ENCODE peak calls at places on chromosome 14, in seven cellular contexts. Y, H, E, Z, B, K and U are unnamed samples.

GRCh38 chr14:90276627-90277367 is 20.4 kb downstream of the PSMC1 start:
- DNase-seq in Y (no peak), H (no peak), B (no peak), Z (no peak), E (no peak), K (peak), U (no peak)

GRCh38 chr14:96911499-96912130 is 114.4 kb downstream of the VRK1 start:
- DNase-seq in Y (no peak), Z (no peak), B (no peak), K (no peak), H (no peak), E (no peak), U (no peak)

GRCh38 chr14:79703209-79703608 is 508.1 kb downstream of the DIO2 start:
- DNase-seq in Y (no peak), E (no peak), B (no peak), K (no peak), Z (no peak), H (no peak), U (no peak)

GRCh38 chr14:34368971-34369665 is 92.9 kb downstream of the SPTSSA start:
- DNase-seq in B (no peak), Z (no peak), H (no peak), Y (no peak), E (no peak), K (no peak), U (no peak)

GRCh38 chr14:67480011-67480410 is 8.5 kb downstream of the TMEM229B start:
- DNase-seq in B (peak), E (no peak), Z (no peak), K (no peak), Y (no peak), H (no peak), U (no peak)

GRCh38 chr14:102777711-102778615 is 714 bp downstream of the TRAF3 start:
- DNase-seq in K (no peak), Z (no peak), B (peak), E (peak), H (no peak), Y (peak), U (no peak)

GRCh38 chr14:93939304-93940229 is 12.4 kb downstream of the FAM181A start:
- DNase-seq in E (peak), H (no peak), B (peak), K (no peak), Y (peak), Z (peak), U (peak)

GRCh38 chr14:49512147-49512551 is 74.0 kb downstream of the RPS29 start:
- DNase-seq in B (no peak), E (no peak), K (no peak), H (no peak), Y (no peak), Z (peak), U (no peak)

GRCh38 chr14:31038521-31039166 is 12.5 kb upstream of the STRN3 start:
- DNase-seq in Z (no peak), E (no peak), Y (no peak), B (no peak), H (no peak), K (no peak), U (no peak)

GRCh38 chr14:99127651-99128167 is 144.3 kb downstream of the BCL11B start:
- DNase-seq in Y (no peak), Z (peak), H (no peak), E (no peak), K (peak), B (no peak), U (no peak)

GRCh38 chr14:105042813-105043212 is 21.9 kb upstream of the CDCA4 start:
- DNase-seq in K (no peak), Y (no peak), E (no peak), H (no peak), B (no peak), Z (no peak), U (no peak)

GRCh38 chr14:54486685-54487084 is 2.1 kb downstream of the GMFB start:
- DNase-seq in Z (no peak), B (peak), K (no peak), E (no peak), H (no peak), Y (no peak), U (peak)

GRCh38 chr14:47366006-47366405 is 309.4 kb downstream of the MDGA2 start:
- DNase-seq in K (no peak), Z (no peak), B (no peak), Y (no peak), E (no peak), H (no peak), U (no peak)

GRCh38 chr14:72611956-72612500 is 281.9 kb downstream of the DPF3 start:
- DNase-seq in K (peak), Z (no peak), B (no peak), Y (no peak), H (no peak), E (no peak), U (no peak)

GRCh38 chr14:45434221-45434620 is 181.2 kb upstream of the MIS18BP1 start:
- DNase-seq in Z (no peak), K (no peak), H (no peak), Y (no peak), E (no peak), B (no peak), U (no peak)

GRCh38 chr14:77965919-77966435 is 166.1 kb downstream of the ADCK1 start:
- DNase-seq in E (no peak), H (peak), K (no peak), B (no peak), Z (peak), Y (peak), U (peak)

GRCh38 chr14:74846968-74847549 is 28.9 kb downstream of the PROX2 start:
- DNase-seq in H (no peak), Z (no peak), K (no peak), B (no peak), E (no peak), Y (no peak), U (no peak)

GRCh38 chr14:33475623-33476022 is 475.3 kb downstream of the EGLN3 start:
- DNase-seq in K (no peak), Y (no peak), B (peak), H (peak), E (peak), Z (peak), U (no peak)

GRCh38 chr14:104549536-104550339 is 29.8 kb upstream of the C14orf180 start:
- DNase-seq in E (no peak), B (no peak), K (no peak), Y (no peak), Z (no peak), H (no peak), U (no peak)

GRCh38 chr14:25026476-25027137 is 23.3 kb downstream of the STXBP6 start:
- DNase-seq in Z (no peak), E (no peak), B (no peak), Y (peak), K (no peak), H (no peak), U (no peak)

GRCh38 chr14:25037032-25037431 is 12.9 kb downstream of the STXBP6 start:
- DNase-seq in H (no peak), B (no peak), K (no peak), Y (no peak), Z (no peak), E (no peak), U (no peak)

GRCh38 chr14:25034803-25035681 is 14.9 kb downstream of the STXBP6 start:
- DNase-seq in B (no peak), H (no peak), Y (no peak), K (no peak), E (peak), Z (no peak), U (no peak)

GRCh38 chr14:25033358-25033757 is 16.6 kb downstream of the STXBP6 start:
- DNase-seq in H (no peak), B (no peak), E (no peak), Y (no peak), K (no peak), Z (no peak), U (no peak)

DNA sequence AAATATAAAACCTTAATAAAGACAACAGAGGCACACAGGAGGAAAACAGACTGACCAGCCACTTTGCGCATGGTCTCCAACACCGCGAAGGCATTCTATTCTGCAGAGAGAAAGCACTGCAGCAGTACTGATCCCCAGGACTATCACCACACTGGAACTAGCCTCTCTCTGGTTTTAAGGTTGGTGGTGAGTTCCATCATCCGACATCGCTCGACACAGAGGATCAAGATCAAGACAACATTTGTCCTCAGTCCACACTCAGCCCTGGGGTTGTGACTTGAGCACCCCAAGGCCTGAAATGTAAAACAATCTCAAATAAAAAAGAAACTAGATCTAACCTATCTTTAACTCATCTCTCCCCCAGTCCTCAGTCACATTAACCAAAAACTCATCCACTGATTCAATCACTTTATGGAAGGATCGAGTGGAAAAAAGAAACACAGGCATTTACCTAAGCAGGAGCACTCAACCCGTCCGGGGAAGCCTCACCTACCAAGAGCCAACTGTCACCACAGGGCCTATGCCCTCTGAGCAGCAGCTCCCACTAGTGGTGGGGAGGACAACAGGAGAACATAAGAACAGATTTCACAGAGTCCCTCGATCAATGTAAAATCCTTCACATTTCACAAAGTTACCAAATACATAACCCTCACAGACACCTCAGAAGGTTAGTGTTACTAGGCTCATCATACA is 17.7 kb downstream of the STXBP6 start:
- DNase-seq in B (peak), Y (peak), E (peak), Z (peak), K (no peak), H (no peak), U (no peak)
- TF ChIP-seq CTCF in B (peak), Y (peak), E (peak), Z (no peak), K (no peak), H (peak), U (no peak)

GRCh38 chr14:70707138-70708038 is 65.7 kb downstream of the TTC9 start:
- DNase-seq in B (no peak), E (no peak), Z (peak), Y (no peak), K (no peak), H (peak), U (peak)
- TF ChIP-seq CTCF in B (no peak), E (no peak), Z (no peak), Y (no peak), K (no peak), H (no peak), U (no peak)

GRCh38 chr14:22047105-22047504 is 373.5 kb upstream of the OR4E1 start:
- DNase-seq in H (no peak), Z (peak), B (peak), K (no peak), Y (peak), E (peak), U (peak)
- TF ChIP-seq CTCF in H (peak), Z (no peak), B (peak), K (no peak), Y (peak), E (peak), U (peak)

DNA sequence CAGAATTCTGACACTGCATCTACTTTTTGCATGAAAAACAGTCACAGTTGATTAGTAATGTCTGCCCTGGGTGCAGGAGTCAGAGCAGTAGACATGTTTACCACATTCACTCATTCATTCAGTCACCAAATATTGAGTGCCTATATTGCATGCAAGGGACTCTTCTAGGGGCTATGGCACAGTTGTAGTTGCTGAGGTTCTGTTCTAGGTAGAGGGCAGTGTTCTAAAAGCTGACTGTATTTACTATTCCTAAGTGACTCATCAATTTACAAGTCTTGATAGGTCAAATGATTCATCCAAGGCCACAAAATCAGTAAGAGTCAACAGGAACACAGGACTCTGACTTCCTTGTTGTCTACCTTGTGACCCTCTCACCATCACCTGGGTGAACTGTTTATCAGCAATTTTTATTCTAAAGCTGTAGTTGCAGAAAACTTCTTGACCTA is 223.0 kb downstream of the KTN1 start:
- DNase-seq in E (no peak), Z (peak), H (peak), B (no peak), K (no peak), Y (no peak), U (no peak)
- TF ChIP-seq CTCF in E (peak), Z (peak), H (peak), B (no peak), K (no peak), Y (no peak), U (no peak)

DNA sequence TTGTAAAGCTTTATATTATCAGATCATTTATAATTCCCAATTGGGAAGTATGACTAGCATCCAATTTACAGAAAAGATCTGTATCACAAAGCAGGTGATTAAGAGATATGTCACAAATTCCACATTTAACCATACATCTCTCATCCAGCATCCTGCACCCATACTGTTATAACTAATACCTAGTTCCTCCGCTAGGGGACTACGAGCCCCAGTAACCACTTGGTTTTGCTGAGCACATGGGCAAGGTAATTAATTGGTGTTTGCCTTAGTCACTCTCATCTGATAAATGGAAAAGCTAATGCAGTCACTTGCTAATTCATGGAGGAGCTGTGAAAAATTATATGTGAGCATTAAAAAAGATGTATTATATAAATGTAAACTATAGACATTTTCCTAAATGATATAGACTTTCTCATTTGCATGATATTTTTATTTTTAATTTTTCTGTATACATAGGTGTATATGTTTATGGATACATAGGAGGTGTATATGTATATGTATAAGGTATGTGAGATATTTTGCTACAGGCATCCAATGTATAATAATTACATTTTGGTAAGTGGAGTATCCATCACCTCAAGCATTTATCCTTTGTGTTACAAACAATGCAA is 1031.8 kb downstream of the GALC start:
- DNase-seq in Y (peak), H (no peak), K (no peak), Z (peak), E (peak), B (no peak), U (no peak)
- TF ChIP-seq CTCF in Y (peak), H (peak), K (no peak), Z (no peak), E (peak), B (no peak), U (peak)

DNA sequence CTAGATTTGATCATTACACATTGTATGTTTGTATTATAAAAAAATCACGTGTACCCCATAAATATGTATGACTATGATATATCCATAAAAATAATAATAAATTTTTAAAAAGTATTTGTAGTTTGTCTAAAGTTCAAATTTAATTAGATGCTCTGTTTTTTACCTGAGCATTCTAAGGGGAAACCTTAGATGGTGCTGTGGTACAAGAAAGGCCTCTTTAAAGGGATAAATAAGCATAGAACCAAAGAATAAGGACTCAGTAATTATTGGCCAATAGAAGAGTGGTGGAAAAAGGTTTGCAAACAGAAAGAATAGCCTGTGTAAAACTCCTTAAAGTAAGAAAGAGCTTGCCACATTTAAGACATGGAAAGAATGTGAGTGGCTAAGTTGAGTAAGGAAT is 580.1 kb upstream of the SEL1L start:
- DNase-seq in Z (no peak), Y (no peak), B (no peak), K (no peak), E (no peak), H (no peak), U (no peak)
- TF ChIP-seq CTCF in Z (no peak), Y (no peak), B (no peak), K (no peak), E (no peak), H (no peak), U (no peak)

DNA sequence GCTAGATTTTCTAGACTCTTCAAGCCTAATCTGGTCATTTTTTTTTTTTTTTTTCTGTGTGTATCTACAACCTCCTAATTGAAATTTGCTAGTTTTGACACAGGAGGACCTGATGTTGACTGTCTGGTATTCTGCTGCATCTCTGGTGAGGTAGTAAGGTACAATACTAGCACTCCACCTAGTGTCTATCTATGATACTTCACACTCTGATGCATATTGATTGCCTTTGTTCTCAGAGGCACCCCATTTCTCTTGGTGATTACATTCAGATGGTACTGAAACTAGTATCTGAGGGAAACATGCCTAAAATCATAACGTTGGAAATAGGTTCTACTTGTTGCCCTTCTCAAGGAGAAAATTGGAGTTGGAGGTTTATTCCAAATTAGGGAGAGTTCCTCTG is 930.5 kb upstream of the NOVA1 start:
- DNase-seq in K (no peak), H (peak), Z (peak), B (no peak), Y (peak), E (peak), U (no peak)
- TF ChIP-seq CTCF in K (no peak), H (peak), Z (peak), B (peak), Y (peak), E (peak), U (no peak)

DNA sequence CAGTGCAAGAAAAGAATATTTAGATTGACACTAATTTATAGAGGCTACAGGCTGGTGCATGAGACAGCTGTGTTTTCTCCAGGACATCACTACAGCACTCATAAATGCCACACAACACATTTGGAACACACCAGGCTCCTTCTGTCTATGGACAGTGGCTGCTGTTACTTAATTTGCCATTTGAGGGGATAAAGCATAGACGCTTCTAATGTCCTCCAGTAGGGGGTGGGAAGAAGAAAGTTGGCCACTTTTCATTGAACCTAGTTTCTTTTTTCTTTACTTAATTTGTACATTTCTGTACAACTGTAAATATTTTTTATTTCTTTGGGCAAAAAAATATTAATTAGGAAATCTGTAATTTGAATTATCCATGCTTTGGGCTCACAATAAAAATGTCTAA is 12.4 kb upstream of the RTN1 start:
- DNase-seq in H (no peak), E (no peak), K (no peak), Y (no peak), Z (no peak), B (peak), U (no peak)
- TF ChIP-seq CTCF in H (peak), E (peak), K (no peak), Y (peak), Z (no peak), B (peak), U (no peak)

GRCh38 chr14:69615471-69616407 is 4.3 kb downstream of the SUSD6 start:
- DNase-seq in E (no peak), Y (peak), H (no peak), B (peak), Z (no peak), K (no peak), U (peak)
- TF ChIP-seq CTCF in E (no peak), Y (no peak), H (no peak), B (no peak), Z (no peak), K (no peak), U (no peak)

GRCh38 chr14:40694026-40694425 is 912.6 kb upstream of the LRFN5 start:
- DNase-seq in E (no peak), B (no peak), Z (no peak), K (no peak), H (no peak), Y (no peak), U (no peak)

GRCh38 chr14:40685764-40686163 is 920.9 kb upstream of the LRFN5 start:
- DNase-seq in B (no peak), Z (no peak), E (no peak), K (no peak), Y (no peak), H (no peak), U (no peak)

DNA sequence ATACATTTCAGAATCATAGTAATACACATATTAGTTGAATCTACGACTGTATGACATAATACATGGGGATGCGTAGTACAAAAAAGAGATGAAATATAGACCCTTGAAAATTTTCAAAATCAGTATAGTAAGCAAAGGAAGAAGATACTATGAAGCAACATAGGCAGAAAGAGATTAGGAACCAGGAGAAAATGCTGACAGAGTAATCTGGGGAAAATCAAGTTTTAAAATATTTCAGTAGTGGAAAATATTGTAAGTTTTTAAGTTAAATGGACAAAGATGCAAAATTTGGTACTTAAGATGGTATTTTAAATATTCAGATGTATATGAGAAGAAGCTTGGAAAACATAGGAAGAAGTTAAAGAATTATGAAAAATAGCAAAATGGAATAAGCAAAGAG is 915.6 kb upstream of the LRFN5 start:
- DNase-seq in Y (no peak), K (no peak), E (no peak), H (no peak), B (no peak), Z (no peak), U (no peak)
- TF ChIP-seq CTCF in Y (no peak), K (no peak), E (no peak), H (no peak), B (no peak), Z (no peak), U (no peak)